ENCODE peak calls at places on chromosomes 12 and 14, in seven cellular contexts. One of them, this sample, is unnamed.

GRCh38 chr14:92647499-92648279 is 100.7 kb downstream of the LGMN start:
- DNase-seq in Peyer's patch: no peak
- DNase-seq in RWPE2: no peak
- DNase-seq in coronary artery: no peak
- DNase-seq in PC-9: no peak
- DNase-seq in H1: no peak
- DNase-seq in heart right ventricle: no peak
- DNase-seq in this sample: no peak

GRCh38 chr12:67068204-67068731 is 200.9 kb upstream of the CAND1 start:
- DNase-seq in RWPE2: no peak
- DNase-seq in Peyer's patch: no peak
- DNase-seq in PC-9: no peak
- DNase-seq in heart right ventricle: no peak
- DNase-seq in H1: peak; percentile 61
- DNase-seq in coronary artery: no peak
- DNase-seq in this sample: peak; percentile 15

GRCh38 chr12:58804749-58805148 is 115.6 kb downstream of the LRIG3 start:
- DNase-seq in PC-9: no peak
- DNase-seq in coronary artery: no peak
- DNase-seq in RWPE2: no peak
- DNase-seq in Peyer's patch: no peak
- DNase-seq in H1: no peak
- DNase-seq in heart right ventricle: no peak
- DNase-seq in this sample: no peak

GRCh38 chr12:89269184-89269583 is 83.1 kb downstream of the DUSP6 start:
- DNase-seq in H1: no peak
- DNase-seq in Peyer's patch: no peak
- DNase-seq in coronary artery: no peak
- DNase-seq in PC-9: no peak
- DNase-seq in RWPE2: no peak
- DNase-seq in heart right ventricle: no peak
- DNase-seq in this sample: no peak

GRCh38 chr14:103156733-103157411 is 33.6 kb downstream of the TNFAIP2 start:
- DNase-seq in heart right ventricle: no peak
- DNase-seq in RWPE2: no peak
- DNase-seq in Peyer's patch: no peak
- DNase-seq in H1: no peak
- DNase-seq in coronary artery: peak; percentile 49
- DNase-seq in PC-9: peak; percentile 36
- DNase-seq in this sample: no peak

GRCh38 chr14:34060747-34061050 is 109.8 kb upstream of the EGLN3 start:
- DNase-seq in RWPE2: no peak
- DNase-seq in H1: no peak
- DNase-seq in heart right ventricle: no peak
- DNase-seq in coronary artery: no peak
- DNase-seq in PC-9: no peak
- DNase-seq in Peyer's patch: no peak
- DNase-seq in this sample: no peak

GRCh38 chr12:14650791-14651190 is 45.6 kb downstream of the GUCY2C start:
- DNase-seq in PC-9: no peak
- DNase-seq in H1: no peak
- DNase-seq in coronary artery: no peak
- DNase-seq in heart right ventricle: peak; percentile 20
- DNase-seq in Peyer's patch: no peak
- DNase-seq in RWPE2: no peak
- DNase-seq in this sample: no peak

GRCh38 chr14:70662080-70662479 is 20.4 kb downstream of the TTC9 start:
- DNase-seq in coronary artery: no peak
- DNase-seq in heart right ventricle: no peak
- DNase-seq in Peyer's patch: no peak
- DNase-seq in H1: no peak
- DNase-seq in PC-9: no peak
- DNase-seq in RWPE2: no peak
- DNase-seq in this sample: no peak

GRCh38 chr14:87800216-87800615 is 192.8 kb downstream of the GALC start:
- DNase-seq in Peyer's patch: no peak
- DNase-seq in coronary artery: no peak
- DNase-seq in PC-9: no peak
- DNase-seq in heart right ventricle: no peak
- DNase-seq in H1: no peak
- DNase-seq in RWPE2: no peak
- DNase-seq in this sample: no peak
- H3K27ac ChIP-seq in Peyer's patch: no peak overlapping the region
- H3K27ac ChIP-seq in coronary artery: no peak overlapping the region
- H3K27ac ChIP-seq in PC-9: no peak overlapping the region
- H3K27ac ChIP-seq in heart right ventricle: no peak overlapping the region
- H3K27ac ChIP-seq in H1: no peak overlapping the region
- H3K27ac ChIP-seq in RWPE2: no peak overlapping the region
- H3K27ac ChIP-seq in this sample: no peak overlapping the region

GRCh38 chr14:24150061-24150460 is 2.8 kb downstream of the RNF31 start:
- DNase-seq in heart right ventricle: no peak
- DNase-seq in PC-9: no peak
- DNase-seq in RWPE2: no peak
- DNase-seq in coronary artery: no peak
- DNase-seq in Peyer's patch: no peak
- DNase-seq in H1: no peak
- DNase-seq in this sample: no peak
- H3K27ac ChIP-seq in heart right ventricle: no peak overlapping the region
- H3K27ac ChIP-seq in PC-9: no peak overlapping the region
- H3K27ac ChIP-seq in RWPE2: no peak overlapping the region
- H3K27ac ChIP-seq in coronary artery: no peak overlapping the region
- H3K27ac ChIP-seq in Peyer's patch: no peak overlapping the region
- H3K27ac ChIP-seq in H1: no peak overlapping the region
- H3K27ac ChIP-seq in this sample: no peak overlapping the region

GRCh38 chr12:102426599-102427541 is 53.5 kb downstream of the IGF1 start:
- DNase-seq in H1: no peak
- DNase-seq in heart right ventricle: no peak
- DNase-seq in coronary artery: no peak
- DNase-seq in Peyer's patch: no peak
- DNase-seq in PC-9: no peak
- DNase-seq in RWPE2: no peak
- DNase-seq in this sample: no peak
- H3K27ac ChIP-seq in H1: no peak overlapping the region
- H3K27ac ChIP-seq in heart right ventricle: peak overlapping the region; percentile 34
- H3K27ac ChIP-seq in coronary artery: peak overlapping the region; percentile 65
- H3K27ac ChIP-seq in Peyer's patch: peak overlapping the region; percentile 36
- H3K27ac ChIP-seq in PC-9: no peak overlapping the region
- H3K27ac ChIP-seq in RWPE2: no peak overlapping the region
- H3K27ac ChIP-seq in this sample: peak overlapping the region; percentile 34

DNA sequence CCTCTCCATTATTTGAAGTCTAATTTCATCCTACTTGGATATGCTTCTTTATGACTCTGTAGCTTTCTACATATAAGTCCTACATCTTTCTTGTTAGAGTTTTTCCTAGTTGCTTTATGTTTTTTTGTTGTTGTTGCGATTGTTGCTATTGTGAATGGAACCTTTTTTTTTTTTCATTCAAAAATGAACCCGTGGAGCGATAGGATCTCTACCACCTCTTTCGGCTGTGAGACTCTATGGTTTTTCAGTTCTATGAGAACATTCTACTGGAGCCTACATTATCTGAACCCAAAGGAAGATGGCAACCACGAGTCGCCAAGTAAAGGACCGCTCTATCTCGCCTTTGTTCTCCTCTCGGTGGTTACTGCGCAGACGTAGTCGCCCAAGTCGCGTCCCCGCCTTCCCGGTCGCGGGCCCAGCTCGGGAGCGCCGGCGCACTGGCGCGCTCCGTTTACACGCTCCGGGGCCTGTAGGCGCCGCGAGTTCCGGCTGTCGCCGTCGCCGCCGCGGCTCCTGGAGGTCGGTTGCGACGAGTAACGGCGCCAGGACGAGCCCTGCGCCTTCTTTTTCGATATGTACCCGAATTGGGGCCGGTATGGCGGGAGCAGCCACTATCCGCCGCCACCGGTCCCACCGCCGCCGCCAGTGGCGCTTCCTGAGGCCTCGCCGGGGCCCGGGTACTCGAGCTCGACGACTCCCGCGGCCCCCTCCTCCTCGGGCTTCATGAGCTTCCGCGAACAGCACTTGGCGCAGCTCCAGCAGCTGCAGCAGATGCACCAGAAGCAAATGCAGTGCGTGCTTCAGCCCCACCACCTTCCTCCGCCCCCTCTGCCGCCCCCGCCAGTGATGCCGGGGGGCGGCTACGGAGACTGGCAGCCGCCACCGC is at the start of gene YLPM1:
- DNase-seq in PC-9: peak; percentile 98
- DNase-seq in Peyer's patch: peak; percentile 86
- DNase-seq in RWPE2: peak; percentile 94
- DNase-seq in coronary artery: peak; percentile 92
- DNase-seq in heart right ventricle: peak; percentile 94
- DNase-seq in H1: peak; percentile 89
- DNase-seq in this sample: peak; percentile 92
- H3K27ac ChIP-seq in PC-9: peak within 1 kb of the TSS; percentile 55
- H3K27ac ChIP-seq in Peyer's patch: peak within 1 kb of the TSS; percentile 92
- H3K27ac ChIP-seq in RWPE2: peak within 1 kb of the TSS; percentile 59
- H3K27ac ChIP-seq in coronary artery: peak within 1 kb of the TSS; percentile 91
- H3K27ac ChIP-seq in heart right ventricle: peak within 1 kb of the TSS; percentile 98
- H3K27ac ChIP-seq in H1: peak within 1 kb of the TSS; percentile 38
- H3K27ac ChIP-seq in this sample: peak within 1 kb of the TSS; percentile 67